ENCODE peak calls at places on chromosomes 5 and 9, in four cellular contexts. W is lower lobe of right lung, P is IMR-90, J is PC-9. S is an unnamed sample.

GRCh38 chr5:168803541-168803940 is 224.4 kb upstream of the PANK3 start:
- DNase-seq in W (no peak), P (no peak), J (no peak), S (no peak)

GRCh38 chr5:177981296-177982071 is 14.6 kb downstream of the PROP1 start:
- DNase-seq in W (no peak), P (no peak), J (no peak), S (no peak)

GRCh38 chr9:130039504-130040147 is 3.4 kb downstream of the FNBP1 start:
- DNase-seq in W (no peak), P (no peak), J (no peak), S (peak)

GRCh38 chr9:126704157-126704941 is 90.6 kb downstream of the LMX1B start:
- DNase-seq in W (peak), P (peak), J (peak), S (peak)

GRCh38 chr9:106177216-106177615 is 482.9 kb downstream of the TMEM38B start:
- DNase-seq in W (no peak), P (no peak), J (no peak), S (no peak)

GRCh38 chr9:6931913-6932312 is 174.1 kb downstream of the KDM4C start:
- DNase-seq in W (no peak), P (peak), J (peak), S (no peak)

GRCh38 chr5:1867815-1868143 is 14.9 kb downstream of the IRX4 start:
- DNase-seq in W (no peak), P (no peak), J (no peak), S (no peak)

GRCh38 chr5:73304381-73304780 is 131.4 kb downstream of the TMEM174 start:
- DNase-seq in W (no peak), P (no peak), J (no peak), S (no peak)

GRCh38 chr5:132205385-132206125 is 22.1 kb downstream of the P4HA2 start:
- DNase-seq in W (no peak), P (peak), J (no peak), S (no peak)

GRCh38 chr5:34627794-34628193 is 28.3 kb upstream of the RAI14 start:
- DNase-seq in W (no peak), P (peak), J (no peak), S (no peak)

GRCh38 chr5:124872615-124873014 is 126.2 kb upstream of the ZNF608 start:
- DNase-seq in W (no peak), P (no peak), J (no peak), S (no peak)

GRCh38 chr9:121676916-121677315 is 25.5 kb downstream of the DAB2IP start:
- DNase-seq in W (peak), P (no peak), J (no peak), S (no peak)

GRCh38 chr9:94817291-94818195 is 91.0 kb downstream of the AOPEP start:
- DNase-seq in W (no peak), P (no peak), J (peak), S (no peak)

GRCh38 chr9:110443878-110444245 is 106.2 kb upstream of the TXNDC8 start:
- DNase-seq in W (no peak), P (peak), J (no peak), S (no peak)

GRCh38 chr5:123809594-123810172 is 297.7 kb downstream of the CSNK1G3 start:
- DNase-seq in W (no peak), P (no peak), J (no peak), S (no peak)

GRCh38 chr5:34571380-34572041 is 84.6 kb upstream of the RAI14 start:
- DNase-seq in W (no peak), P (peak), J (no peak), S (no peak)

GRCh38 chr9:134827993-134828392 is 52.6 kb upstream of the FCN2 start:
- DNase-seq in W (no peak), P (no peak), J (no peak), S (no peak)

GRCh38 chr9:111297061-111297824 is 32.8 kb downstream of the OR2K2 start:
- DNase-seq in W (no peak), P (peak), J (no peak), S (no peak)

GRCh38 chr9:136309806-136310220 is 5.9 kb upstream of the CCDC187 start:
- DNase-seq in W (no peak), P (no peak), J (no peak), S (no peak)

GRCh38 chr5:39428639-39429038 is 3.9 kb upstream of the DAB2 start:
- DNase-seq in W (no peak), P (no peak), J (no peak), S (no peak)

GRCh38 chr5:135509995-135510394 is 25.8 kb downstream of the NEUROG1 start:
- DNase-seq in W (no peak), P (no peak), J (no peak), S (no peak)

GRCh38 chr9:76585487-76586459 is 126.8 kb downstream of the GCNT1 start:
- DNase-seq in W (no peak), P (no peak), J (no peak), S (no peak)

GRCh38 chr9:69078069-69078468 is 42.5 kb downstream of the FXN start:
- DNase-seq in W (no peak), P (no peak), J (no peak), S (no peak)

GRCh38 chr5:36435516-36435915 is 133.8 kb upstream of the RANBP3L start:
- DNase-seq in W (no peak), P (no peak), J (no peak), S (no peak)

GRCh38 chr5:10254686-10255085 is 4.6 kb downstream of the CCT5 start:
- DNase-seq in W (no peak), P (no peak), J (no peak), S (no peak)

GRCh38 chr5:23318166-23318565 is 189.2 kb upstream of the PRDM9 start:
- DNase-seq in W (no peak), P (no peak), J (no peak), S (no peak)

GRCh38 chr9:114745879-114746550 is 59.8 kb downstream of the TNFSF15 start:
- DNase-seq in W (no peak), P (no peak), J (no peak), S (no peak)

GRCh38 chr5:4518924-4519660 is 621.0 kb upstream of the ADAMTS16 start:
- DNase-seq in W (no peak), P (no peak), J (no peak), S (no peak)

GRCh38 chr5:172798422-172799215 is 27.6 kb upstream of the DUSP1 start:
- DNase-seq in W (no peak), P (peak), J (no peak), S (no peak)

GRCh38 chr5:14035859-14036440 is 91.5 kb upstream of the DNAH5 start:
- DNase-seq in W (no peak), P (peak), J (peak), S (no peak)

GRCh38 chr5:57696906-57697590 is 214.4 kb upstream of the ACTBL2 start:
- DNase-seq in W (no peak), P (peak), J (no peak), S (no peak)

GRCh38 chr9:133994359-133995011 is 2.4 kb upstream of the VAV2 start:
- DNase-seq in W (peak), P (peak), J (peak), S (peak)

DNA sequence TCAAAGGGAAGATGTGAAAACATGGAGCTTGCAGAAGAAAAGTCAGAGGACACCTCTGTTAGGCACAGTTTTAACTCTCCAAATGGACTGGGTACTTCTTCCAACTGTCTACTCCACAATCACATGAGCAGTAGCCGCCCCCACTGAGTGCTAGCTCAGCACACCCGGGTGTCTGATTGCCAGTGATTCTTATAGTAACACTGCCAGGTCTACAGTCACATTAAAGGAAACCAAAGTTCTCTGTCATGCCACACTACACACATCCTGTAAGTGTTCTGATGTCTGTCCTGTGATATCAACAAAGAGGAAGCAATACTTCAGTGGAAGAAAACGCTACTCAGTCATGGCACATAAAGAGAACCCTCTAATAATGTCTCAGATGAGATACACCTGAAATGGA is at the start of gene HAVCR2:
- DNase-seq in W (peak), P (no peak), J (no peak), S (peak)
- H3K27ac ChIP-seq in W (peak), P (no peak), J (no peak), S (peak)

DNA sequence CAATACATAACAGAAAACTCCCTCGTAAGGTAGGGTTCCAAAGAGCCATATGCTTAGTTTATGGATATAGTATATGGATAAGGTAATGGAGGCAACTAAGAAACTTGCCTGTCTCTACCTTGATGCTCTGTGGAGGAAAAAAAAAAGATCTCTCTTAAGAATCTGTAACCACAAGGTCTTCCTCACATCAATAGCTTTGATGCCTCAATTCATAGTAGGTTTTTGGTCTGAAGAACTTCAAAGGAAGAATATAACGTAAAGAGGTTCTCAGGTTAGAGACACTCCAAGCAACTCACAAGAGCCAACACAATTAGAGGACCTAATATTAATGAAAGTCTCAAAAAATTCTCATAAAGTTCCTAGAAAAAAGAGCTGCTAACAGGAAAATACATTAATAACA is 140.2 kb downstream of the FBN2 start:
- DNase-seq in W (no peak), P (no peak), J (no peak), S (no peak)
- H3K27ac ChIP-seq in W (no peak), P (no peak), J (no peak), S (no peak)

GRCh38 chr5:143509758-143510221 is 106.3 kb upstream of the NR3C1 start:
- DNase-seq in W (no peak), P (no peak), J (no peak), S (no peak)

GRCh38 chr5:143511736-143512135 is 108.2 kb upstream of the NR3C1 start:
- DNase-seq in W (no peak), P (no peak), J (no peak), S (no peak)

GRCh38 chr5:143505934-143506333 is 102.4 kb upstream of the NR3C1 start:
- DNase-seq in W (no peak), P (no peak), J (no peak), S (no peak)

GRCh38 chr5:143505354-143505753 is 101.9 kb upstream of the NR3C1 start:
- DNase-seq in W (no peak), P (no peak), J (no peak), S (no peak)

GRCh38 chr5:143506881-143507552 is 103.5 kb upstream of the NR3C1 start:
- DNase-seq in W (no peak), P (peak), J (peak), S (no peak)
- H3K27ac ChIP-seq in W (no peak), P (peak), J (peak), S (no peak)

DNA sequence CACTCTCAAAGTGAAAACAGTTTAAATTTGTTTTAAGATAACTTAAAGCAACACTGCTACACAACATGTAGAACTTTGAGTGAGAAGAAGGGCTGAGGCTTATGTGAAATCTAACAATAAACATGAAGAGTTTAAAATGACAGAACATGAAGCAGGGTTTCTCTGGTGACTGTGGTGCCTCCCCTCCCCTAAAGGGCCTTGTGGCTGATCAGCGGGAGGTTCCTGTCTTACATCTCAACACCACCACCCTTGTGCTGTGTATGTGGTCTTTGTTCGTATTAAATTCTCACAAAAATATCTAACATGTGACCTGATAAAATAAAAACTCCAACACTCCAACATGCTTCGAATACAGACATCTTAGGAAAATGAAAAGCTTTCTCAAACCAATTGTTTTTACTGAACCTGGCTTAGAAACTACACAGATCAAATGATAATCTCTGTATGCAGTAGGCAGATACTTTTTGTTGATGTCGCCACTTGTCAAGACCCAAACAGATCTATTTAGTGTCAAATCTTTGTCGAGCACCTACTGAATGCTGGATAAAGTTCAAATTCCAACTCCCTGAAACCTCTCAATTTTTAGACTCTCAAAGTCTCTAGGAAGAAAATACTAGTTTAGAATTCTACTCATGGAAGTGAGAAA is 9.9 kb upstream of the IQGAP2 start:
- DNase-seq in W (no peak), P (no peak), J (no peak), S (no peak)
- H3K27ac ChIP-seq in W (no peak), P (no peak), J (no peak), S (no peak)

GRCh38 chr9:124757589-124757988 is 13.5 kb downstream of the NR6A1 start:
- DNase-seq in W (no peak), P (no peak), J (no peak), S (no peak)

GRCh38 chr9:124758061-124758460 is 13.1 kb downstream of the NR6A1 start:
- DNase-seq in W (peak), P (no peak), J (no peak), S (no peak)

GRCh38 chr9:124758691-124759090 is 12.4 kb downstream of the NR6A1 start:
- DNase-seq in W (no peak), P (no peak), J (no peak), S (no peak)

GRCh38 chr9:124760719-124761118 is 10.4 kb downstream of the NR6A1 start:
- DNase-seq in W (no peak), P (no peak), J (no peak), S (no peak)

GRCh38 chr9:124759327-124759726 is 11.8 kb downstream of the NR6A1 start:
- DNase-seq in W (no peak), P (no peak), J (no peak), S (no peak)
- H3K27ac ChIP-seq in W (no peak), P (no peak), J (peak), S (no peak)

GRCh38 chr9:5568868-5569267 is 58.5 kb downstream of the PDCD1LG2 start:
- DNase-seq in W (no peak), P (no peak), J (no peak), S (no peak)

GRCh38 chr9:5566054-5566618 is 55.8 kb downstream of the PDCD1LG2 start:
- DNase-seq in W (no peak), P (no peak), J (no peak), S (no peak)

GRCh38 chr9:5571629-5572232 is 57.2 kb upstream of the RIC1 start:
- DNase-seq in W (no peak), P (no peak), J (no peak), S (no peak)

GRCh38 chr9:5569891-5570290 is 59.0 kb upstream of the RIC1 start:
- DNase-seq in W (no peak), P (no peak), J (no peak), S (no peak)

DNA sequence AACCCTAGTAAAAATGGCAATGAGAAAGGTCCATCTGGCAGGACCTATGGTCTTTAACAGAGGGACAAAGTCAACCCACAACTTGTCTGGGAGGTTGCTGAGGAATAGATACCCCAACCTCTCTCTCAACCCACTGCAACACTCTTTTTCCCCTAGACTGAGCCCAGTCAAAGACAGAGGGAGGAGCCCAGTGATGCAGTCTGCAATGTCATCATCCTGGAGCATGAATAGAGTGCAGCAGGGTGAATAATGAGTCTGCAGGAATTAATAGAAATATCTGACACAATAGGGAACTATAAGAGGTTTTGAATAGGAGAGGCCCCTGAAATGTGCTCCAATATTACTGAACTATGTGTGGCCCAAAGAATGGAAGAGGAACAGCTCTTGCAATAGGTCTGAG is 59.0 kb downstream of the PDCD1LG2 start:
- DNase-seq in W (no peak), P (no peak), J (no peak), S (no peak)
- H3K27ac ChIP-seq in W (no peak), P (no peak), J (no peak), S (no peak)

S was measured in CD8-positive, alpha-beta memory T cell.